ENCODE peak calls at places on chromosome 12, in seven cellular contexts. One of them, this sample, is unnamed.

GRCh38 chr12:30725739-30726138 is 29.0 kb downstream of the CAPRIN2 start:
- DNase-seq in germinal center: no peak
- DNase-seq in iris pigment epithelial cell: peak
- DNase-seq in NCI-H1105: no peak
- DNase-seq in SW 1271: peak
- DNase-seq in AG08395: peak
- DNase-seq in adrenal gland: no peak
- DNase-seq in this sample: no peak

GRCh38 chr12:55699471-55700055 is 8.1 kb downstream of the ITGA7 start:
- DNase-seq in germinal center: no peak
- DNase-seq in iris pigment epithelial cell: no peak
- DNase-seq in NCI-H1105: no peak
- DNase-seq in SW 1271: no peak
- DNase-seq in AG08395: no peak
- DNase-seq in adrenal gland: no peak
- DNase-seq in this sample: no peak

GRCh38 chr12:53388932-53389331 is 9.0 kb downstream of the SP1 start:
- DNase-seq in germinal center: no peak
- DNase-seq in iris pigment epithelial cell: no peak
- DNase-seq in NCI-H1105: no peak
- DNase-seq in SW 1271: no peak
- DNase-seq in AG08395: no peak
- DNase-seq in adrenal gland: no peak
- DNase-seq in this sample: no peak

GRCh38 chr12:75585309-75585708 is 73.9 kb upstream of the KRR1 start:
- DNase-seq in germinal center: no peak
- DNase-seq in iris pigment epithelial cell: peak
- DNase-seq in NCI-H1105: no peak
- DNase-seq in SW 1271: no peak
- DNase-seq in AG08395: peak
- DNase-seq in adrenal gland: no peak
- DNase-seq in this sample: no peak

GRCh38 chr12:122024132-122024785 is 2.6 kb downstream of the BCL7A start:
- DNase-seq in germinal center: peak
- DNase-seq in iris pigment epithelial cell: no peak
- DNase-seq in NCI-H1105: no peak
- DNase-seq in SW 1271: no peak
- DNase-seq in AG08395: no peak
- DNase-seq in adrenal gland: no peak
- DNase-seq in this sample: peak

GRCh38 chr12:47397664-47398281 is 308.1 kb downstream of the RPAP3 start:
- DNase-seq in germinal center: peak
- DNase-seq in iris pigment epithelial cell: peak
- DNase-seq in NCI-H1105: no peak
- DNase-seq in SW 1271: no peak
- DNase-seq in AG08395: peak
- DNase-seq in adrenal gland: peak
- DNase-seq in this sample: peak

GRCh38 chr12:79897617-79898016 is 37.3 kb downstream of the PPP1R12A start:
- DNase-seq in germinal center: no peak
- DNase-seq in iris pigment epithelial cell: peak
- DNase-seq in NCI-H1105: no peak
- DNase-seq in SW 1271: peak
- DNase-seq in AG08395: peak
- DNase-seq in adrenal gland: no peak
- DNase-seq in this sample: no peak

GRCh38 chr12:49332891-49333371 is 4.1 kb downstream of the C1QL4 start:
- DNase-seq in germinal center: no peak
- DNase-seq in iris pigment epithelial cell: no peak
- DNase-seq in NCI-H1105: no peak
- DNase-seq in SW 1271: no peak
- DNase-seq in AG08395: no peak
- DNase-seq in adrenal gland: peak
- DNase-seq in this sample: no peak

GRCh38 chr12:57609781-57610552 is 1.3 kb upstream of the ARHGEF25 start:
- DNase-seq in germinal center: no peak
- DNase-seq in iris pigment epithelial cell: no peak
- DNase-seq in NCI-H1105: no peak
- DNase-seq in SW 1271: no peak
- DNase-seq in AG08395: no peak
- DNase-seq in adrenal gland: no peak
- DNase-seq in this sample: no peak

GRCh38 chr12:125216720-125217119 is 151.5 kb downstream of the AACS start:
- DNase-seq in germinal center: no peak
- DNase-seq in iris pigment epithelial cell: no peak
- DNase-seq in NCI-H1105: no peak
- DNase-seq in SW 1271: no peak
- DNase-seq in AG08395: no peak
- DNase-seq in adrenal gland: no peak
- DNase-seq in this sample: no peak

GRCh38 chr12:24418157-24418556 is 468.7 kb upstream of the SOX5 start:
- DNase-seq in germinal center: no peak
- DNase-seq in iris pigment epithelial cell: peak
- DNase-seq in NCI-H1105: no peak
- DNase-seq in SW 1271: no peak
- DNase-seq in AG08395: no peak
- DNase-seq in adrenal gland: no peak
- DNase-seq in this sample: no peak

GRCh38 chr12:98894412-98895085 is 249.5 kb downstream of the APAF1 start:
- DNase-seq in germinal center: peak
- DNase-seq in iris pigment epithelial cell: no peak
- DNase-seq in NCI-H1105: peak
- DNase-seq in SW 1271: no peak
- DNase-seq in AG08395: no peak
- DNase-seq in adrenal gland: no peak
- DNase-seq in this sample: peak

GRCh38 chr12:89051065-89051677 is 301.1 kb downstream of the DUSP6 start:
- DNase-seq in germinal center: peak
- DNase-seq in iris pigment epithelial cell: peak
- DNase-seq in NCI-H1105: peak
- DNase-seq in SW 1271: no peak
- DNase-seq in AG08395: peak
- DNase-seq in adrenal gland: no peak
- DNase-seq in this sample: peak

This sample was measured in G401.